ENCODE peak calls at places on chromosomes 1 and 21, in seven cellular contexts. X, T, W, F, P, G and S are unnamed samples.

GRCh38 chr21:34092241-34092921 is 19.0 kb downstream of the MRPS6 start:
- DNase-seq in X (no peak), T (no peak), W (no peak), F (no peak), P (no peak), G (no peak), S (no peak)

GRCh38 chr1:226986496-226987178 is 46.5 kb downstream of the COQ8A start:
- DNase-seq in X (no peak), T (no peak), W (no peak), F (no peak), P (no peak), G (no peak), S (no peak)

GRCh38 chr1:160432371-160432786 is 32.0 kb downstream of the VANGL2 start:
- DNase-seq in X (peak), T (no peak), W (no peak), F (no peak), P (no peak), G (no peak), S (no peak)

GRCh38 chr1:55640708-55641473 is 425.7 kb upstream of the USP24 start:
- DNase-seq in X (peak), T (no peak), W (peak), F (no peak), P (peak), G (no peak), S (no peak)

GRCh38 chr1:11281518-11282331 is 8.7 kb downstream of the UBIAD1 start:
- DNase-seq in X (no peak), T (peak), W (no peak), F (no peak), P (no peak), G (no peak), S (no peak)

GRCh38 chr1:99438656-99439055 is 174.4 kb downstream of the PLPPR4 start:
- DNase-seq in X (no peak), T (peak), W (no peak), F (peak), P (no peak), G (no peak), S (no peak)

GRCh38 chr1:171718216-171718615 is 23.6 kb downstream of the VAMP4 start:
- DNase-seq in X (no peak), T (peak), W (no peak), F (no peak), P (no peak), G (no peak), S (no peak)

GRCh38 chr1:151990856-151991198 is 2.8 kb downstream of the S100A10 start:
- DNase-seq in X (no peak), T (peak), W (no peak), F (peak), P (peak), G (no peak), S (no peak)

GRCh38 chr21:46667191-46667734 is 31.8 kb downstream of the PRMT2 start:
- DNase-seq in X (no peak), T (peak), W (peak), F (peak), P (peak), G (no peak), S (no peak)

GRCh38 chr1:182450087-182450486 is at the start of gene RGSL1:
- DNase-seq in X (no peak), T (no peak), W (no peak), F (no peak), P (no peak), G (no peak), S (no peak)

GRCh38 chr1:88777604-88778149 is 93.6 kb downstream of the PKN2 start:
- DNase-seq in X (no peak), T (no peak), W (no peak), F (no peak), P (no peak), G (no peak), S (no peak)

GRCh38 chr1:45673956-45674355 is 12.4 kb downstream of the GPBP1L1 start:
- DNase-seq in X (no peak), T (peak), W (no peak), F (no peak), P (no peak), G (no peak), S (no peak)

GRCh38 chr1:192766009-192766625 is 42.7 kb upstream of the RGS2 start:
- DNase-seq in X (no peak), T (peak), W (no peak), F (no peak), P (no peak), G (no peak), S (no peak)

GRCh38 chr1:84944767-84945486 is 51.9 kb upstream of the LPAR3 start:
- DNase-seq in X (peak), T (peak), W (peak), F (peak), P (peak), G (peak), S (peak)

GRCh38 chr1:27686223-27686990 is 14.4 kb upstream of the IFI6 start:
- DNase-seq in X (no peak), T (no peak), W (no peak), F (no peak), P (no peak), G (no peak), S (no peak)

GRCh38 chr1:225657462-225657989 is 4.6 kb upstream of the ENAH start:
- DNase-seq in X (no peak), T (peak), W (no peak), F (peak), P (peak), G (no peak), S (no peak)

GRCh38 chr1:112298558-112298957 is 97.5 kb upstream of the CTTNBP2NL start:
- DNase-seq in X (no peak), T (peak), W (peak), F (peak), P (peak), G (peak), S (peak)

GRCh38 chr1:204320413-204320812 is 39.3 kb downstream of the PLEKHA6 start:
- DNase-seq in X (no peak), T (peak), W (no peak), F (peak), P (no peak), G (peak), S (no peak)

GRCh38 chr1:212914789-212915188 is 35.6 kb upstream of the VASH2 start:
- DNase-seq in X (no peak), T (no peak), W (no peak), F (no peak), P (no peak), G (no peak), S (peak)

GRCh38 chr1:164472841-164473240 is 86.1 kb upstream of the PBX1 start:
- DNase-seq in X (no peak), T (no peak), W (no peak), F (no peak), P (no peak), G (no peak), S (no peak)

GRCh38 chr1:185353124-185353523 is 36.1 kb upstream of the IVNS1ABP start:
- DNase-seq in X (no peak), T (no peak), W (no peak), F (no peak), P (no peak), G (no peak), S (no peak)

GRCh38 chr1:9689971-9690381 is 38.4 kb downstream of the PIK3CD start:
- DNase-seq in X (no peak), T (no peak), W (peak), F (no peak), P (no peak), G (peak), S (no peak)

GRCh38 chr1:43423672-43424550 is 29.8 kb downstream of the HYI start:
- DNase-seq in X (no peak), T (no peak), W (no peak), F (peak), P (no peak), G (no peak), S (no peak)

GRCh38 chr1:63773815-63774616 is at the start of gene ROR1:
- DNase-seq in X (no peak), T (peak), W (peak), F (peak), P (peak), G (peak), S (peak)

GRCh38 chr1:145796753-145797152 is 27.1 kb downstream of the RNF115 start:
- DNase-seq in X (no peak), T (no peak), W (no peak), F (no peak), P (no peak), G (no peak), S (no peak)

GRCh38 chr1:53061859-53062714 is at the start of gene PODN:
- DNase-seq in X (no peak), T (no peak), W (peak), F (no peak), P (no peak), G (peak), S (no peak)

GRCh38 chr1:214957330-214958137 is 125.0 kb upstream of the KCNK2 start:
- DNase-seq in X (no peak), T (peak), W (no peak), F (peak), P (no peak), G (no peak), S (no peak)

GRCh38 chr1:7146710-7147109 is 361.5 kb downstream of the CAMTA1 start:
- DNase-seq in X (no peak), T (no peak), W (no peak), F (no peak), P (no peak), G (no peak), S (no peak)

GRCh38 chr1:103250441-103250861 is 142.1 kb upstream of the COL11A1 start:
- DNase-seq in X (no peak), T (peak), W (no peak), F (peak), P (no peak), G (no peak), S (peak)

GRCh38 chr1:226736001-226736907 is 2.8 kb downstream of the ITPKB start:
- DNase-seq in X (no peak), T (no peak), W (no peak), F (no peak), P (no peak), G (no peak), S (peak)

GRCh38 chr1:193310569-193310968 is 124.2 kb upstream of the B3GALT2 start:
- DNase-seq in X (no peak), T (no peak), W (no peak), F (no peak), P (peak), G (no peak), S (no peak)

GRCh38 chr1:82227696-82228095 is 427.0 kb downstream of the ADGRL2 start:
- DNase-seq in X (no peak), T (no peak), W (no peak), F (no peak), P (no peak), G (no peak), S (no peak)

GRCh38 chr1:8595332-8595731 is 222.1 kb downstream of the RERE start:
- DNase-seq in X (no peak), T (no peak), W (no peak), F (no peak), P (no peak), G (no peak), S (no peak)

GRCh38 chr1:3942416-3943122 is 42.5 kb upstream of the C1orf174 start:
- DNase-seq in X (no peak), T (no peak), W (no peak), F (no peak), P (peak), G (no peak), S (no peak)

GRCh38 chr1:67377253-67377652 is 52.9 kb downstream of the SERBP1 start:
- DNase-seq in X (no peak), T (peak), W (no peak), F (no peak), P (no peak), G (no peak), S (no peak)

GRCh38 chr1:210978316-210978993 is 155.5 kb downstream of the KCNH1 start:
- DNase-seq in X (no peak), T (no peak), W (no peak), F (peak), P (no peak), G (no peak), S (no peak)

GRCh38 chr1:198681831-198682756 is 43.3 kb downstream of the PTPRC start:
- DNase-seq in X (peak), T (peak), W (peak), F (no peak), P (no peak), G (no peak), S (no peak)

GRCh38 chr1:242224426-242224825 is 225.5 kb upstream of the MAP1LC3C start:
- DNase-seq in X (no peak), T (no peak), W (no peak), F (no peak), P (no peak), G (no peak), S (no peak)

GRCh38 chr1:168373869-168374268 is 93.2 kb downstream of the TBX19 start:
- DNase-seq in X (no peak), T (no peak), W (no peak), F (no peak), P (no peak), G (peak), S (no peak)

GRCh38 chr1:157145081-157145480 is 6.9 kb upstream of the ETV3 start:
- DNase-seq in X (no peak), T (peak), W (no peak), F (no peak), P (no peak), G (no peak), S (no peak)

GRCh38 chr1:23624440-23624839 is 65.1 kb upstream of the ID3 start:
- DNase-seq in X (no peak), T (no peak), W (no peak), F (no peak), P (no peak), G (no peak), S (no peak)
- TF ChIP-seq RFX5 in X (no peak), T (no peak), W (no peak), F (no peak), P (no peak), G (no peak), S (no peak)

GRCh38 chr1:36176151-36176949 is 20.4 kb downstream of the MAP7D1 start:
- DNase-seq in X (no peak), T (no peak), W (no peak), F (no peak), P (no peak), G (no peak), S (peak)

GRCh38 chr1:36172983-36173382 is 17.0 kb downstream of the MAP7D1 start:
- DNase-seq in X (no peak), T (peak), W (no peak), F (no peak), P (no peak), G (no peak), S (no peak)

GRCh38 chr1:36177589-36178463 is 21.9 kb downstream of the MAP7D1 start:
- DNase-seq in X (no peak), T (no peak), W (no peak), F (no peak), P (no peak), G (no peak), S (no peak)

GRCh38 chr1:36174716-36175115 is 18.8 kb downstream of the MAP7D1 start:
- DNase-seq in X (no peak), T (no peak), W (no peak), F (no peak), P (no peak), G (no peak), S (no peak)

DNA sequence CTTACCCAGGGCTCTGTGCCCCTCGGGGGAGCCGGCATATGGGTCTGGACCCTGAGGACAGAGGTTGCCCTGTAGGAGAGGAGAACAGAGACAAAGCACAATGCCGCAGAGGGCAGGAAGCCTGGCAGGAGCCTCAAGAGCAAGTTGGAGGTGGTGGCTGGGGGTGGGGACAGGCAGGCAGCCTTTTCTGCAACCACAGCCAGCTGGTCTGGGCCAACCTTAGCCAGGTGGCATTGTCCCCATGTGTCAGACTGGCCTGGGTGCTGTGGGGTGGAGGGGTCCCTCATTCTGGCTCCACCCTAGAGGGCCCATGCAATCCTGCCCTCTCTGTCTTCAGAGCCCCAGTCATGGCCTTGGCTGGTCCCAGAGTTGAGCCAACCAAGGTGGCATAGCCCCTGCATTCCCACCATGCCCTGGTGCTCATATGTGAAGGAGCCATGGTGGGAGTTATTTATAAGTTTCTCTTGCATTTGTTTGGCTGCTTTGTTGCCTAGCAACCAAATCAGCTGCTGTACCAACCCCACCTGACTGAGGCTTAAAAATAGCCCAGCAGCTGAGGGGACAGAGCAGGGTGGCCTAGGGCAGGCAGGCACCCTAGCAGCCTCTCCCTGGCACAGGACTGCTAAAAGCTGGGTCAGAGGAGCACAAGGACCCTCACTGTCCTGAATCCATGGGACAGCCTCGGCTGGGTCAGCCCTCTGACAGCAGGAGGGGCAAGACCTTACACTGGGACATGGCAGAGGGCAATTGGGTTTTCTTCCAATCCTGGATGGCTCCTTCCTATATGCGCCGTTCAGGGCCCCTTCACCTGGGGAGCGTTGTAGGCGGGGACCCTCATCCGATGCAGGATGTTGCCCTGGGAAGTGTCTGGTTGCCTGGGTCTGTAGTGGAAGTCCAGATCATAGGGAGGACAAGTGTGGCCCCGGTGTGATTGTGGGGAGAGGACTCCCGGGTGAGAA is 19.5 kb downstream of the MAP7D1 start:
- DNase-seq in X (no peak), T (peak), W (no peak), F (no peak), P (no peak), G (no peak), S (no peak)
- TF ChIP-seq RFX5 in X (no peak), T (no peak), W (no peak), F (no peak), P (no peak), G (no peak), S (no peak)

GRCh38 chr21:44301961-44302406 is 2.1 kb downstream of the PFKL start:
- DNase-seq in X (no peak), T (no peak), W (no peak), F (no peak), P (peak), G (no peak), S (no peak)

GRCh38 chr21:44301093-44301492 is 1.2 kb downstream of the PFKL start:
- DNase-seq in X (no peak), T (no peak), W (no peak), F (no peak), P (no peak), G (no peak), S (no peak)

GRCh38 chr21:44299458-44300261 is at the start of gene PFKL:
- DNase-seq in X (peak), T (peak), W (peak), F (peak), P (peak), G (peak), S (peak)

GRCh38 chr21:44299085-44299457 is 782 bp upstream of the PFKL start:
- DNase-seq in X (no peak), T (peak), W (no peak), F (no peak), P (no peak), G (no peak), S (no peak)

GRCh38 chr21:44300262-44300959 is 558 bp downstream of the PFKL start:
- DNase-seq in X (no peak), T (peak), W (peak), F (peak), P (peak), G (peak), S (no peak)
- TF ChIP-seq RFX5 in X (no peak), T (no peak), W (no peak), F (no peak), P (no peak), G (no peak), S (no peak)

DNA sequence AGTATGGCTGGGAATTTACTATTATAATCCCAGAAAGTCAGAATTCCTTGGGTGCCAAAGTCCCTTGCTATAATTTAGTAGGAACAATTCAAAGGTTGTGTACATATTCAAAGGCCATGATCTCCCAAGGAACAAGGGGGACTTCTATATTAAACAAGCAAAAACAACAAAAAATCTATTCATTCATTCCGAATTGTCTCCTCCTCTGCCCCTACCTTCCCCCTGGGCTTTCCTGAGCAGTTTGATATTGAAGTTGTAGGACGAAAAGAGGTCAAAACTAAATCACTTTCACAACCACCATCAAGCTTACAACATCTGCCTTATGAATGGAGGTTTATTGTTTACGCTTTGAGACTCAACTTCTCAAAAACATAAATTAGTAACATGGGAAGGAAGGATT is 35.3 kb upstream of the SOD1 start:
- DNase-seq in X (no peak), T (no peak), W (no peak), F (no peak), P (no peak), G (no peak), S (no peak)
- TF ChIP-seq RFX5 in X (no peak), T (no peak), W (no peak), F (no peak), P (no peak), G (no peak), S (no peak)